ENCODE peak calls at places on chromosomes 12 and 14, in seven cellular contexts. J, K, M, C, D, B and S are unnamed samples.
A peak's percentile ranks its signal among the peaks of the same experiment; 100 is the strongest.

GRCh38 chr14:105255021-105255507 is 6.7 kb downstream of the BTBD6 start:
- DNase-seq in J (peak; percentile 35), K (no peak), M (no peak), C (no peak), D (peak; percentile 16), B (no peak), S (no peak)

GRCh38 chr14:104872469-104873341 is 7.6 kb downstream of the CEP170B start:
- DNase-seq in J (peak; percentile 63), K (no peak), M (no peak), C (no peak), D (no peak), B (no peak), S (no peak)

GRCh38 chr14:103696027-103696402 is 19.2 kb downstream of the XRCC3 start:
- DNase-seq in J (no peak), K (no peak), M (no peak), C (no peak), D (no peak), B (no peak), S (no peak)

GRCh38 chr12:52805000-52805399 is 8.9 kb downstream of the KRT4 start:
- DNase-seq in J (no peak), K (no peak), M (no peak), C (no peak), D (peak; percentile 83), B (no peak), S (no peak)

GRCh38 chr12:6763380-6763779 is 2.8 kb upstream of the PTMS start:
- DNase-seq in J (no peak), K (no peak), M (no peak), C (no peak), D (no peak), B (no peak), S (no peak)

GRCh38 chr12:1533205-1533601 is 61.2 kb downstream of the FBXL14 start:
- DNase-seq in J (no peak), K (no peak), M (no peak), C (peak; percentile 46), D (no peak), B (peak; percentile 24), S (no peak)

GRCh38 chr12:130677957-130678558 is 38.0 kb downstream of the RIMBP2 start:
- DNase-seq in J (no peak), K (no peak), M (no peak), C (no peak), D (no peak), B (no peak), S (no peak)

GRCh38 chr12:94204647-94205247 is 56.4 kb downstream of the PLXNC1 start:
- DNase-seq in J (peak; percentile 28), K (no peak), M (no peak), C (peak; percentile 56), D (no peak), B (no peak), S (no peak)

GRCh38 chr12:24360461-24360860 is 411.0 kb upstream of the SOX5 start:
- DNase-seq in J (no peak), K (no peak), M (no peak), C (no peak), D (no peak), B (no peak), S (no peak)

GRCh38 chr14:90775441-90775840 is 40.8 kb downstream of the TTC7B start:
- DNase-seq in J (no peak), K (no peak), M (no peak), C (no peak), D (no peak), B (no peak), S (no peak)

GRCh38 chr12:24902521-24903304 is 46.2 kb downstream of the BCAT1 start:
- DNase-seq in J (peak; percentile 55), K (no peak), M (no peak), C (peak; percentile 23), D (no peak), B (no peak), S (no peak)

GRCh38 chr12:73514672-73515071 is 1023.0 kb upstream of the ATXN7L3B start:
- DNase-seq in J (no peak), K (no peak), M (no peak), C (no peak), D (no peak), B (no peak), S (no peak)

GRCh38 chr12:89661706-89662330 is 46.8 kb downstream of the ATP2B1 start:
- DNase-seq in J (no peak), K (no peak), M (no peak), C (peak; percentile 44), D (no peak), B (no peak), S (no peak)

GRCh38 chr12:107377596-107378385 is 284.4 kb upstream of the CRY1 start:
- DNase-seq in J (no peak), K (no peak), M (no peak), C (no peak), D (no peak), B (no peak), S (no peak)

GRCh38 chr14:101115652-101116051 is 212.1 kb upstream of the RTL1 start:
- DNase-seq in J (no peak), K (no peak), M (no peak), C (no peak), D (no peak), B (no peak), S (no peak)

GRCh38 chr14:50339178-50339804 is 27.2 kb downstream of the DMAC2L start:
- DNase-seq in J (no peak), K (no peak), M (no peak), C (no peak), D (no peak), B (no peak), S (no peak)

GRCh38 chr12:4445156-4446020 is at the start of gene FGF6:
- DNase-seq in J (no peak), K (no peak), M (no peak), C (no peak), D (no peak), B (no peak), S (no peak)

GRCh38 chr14:38469156-38469555 is 213.3 kb upstream of the CLEC14A start:
- DNase-seq in J (peak; percentile 89), K (no peak), M (no peak), C (no peak), D (no peak), B (no peak), S (no peak)

GRCh38 chr12:112924986-112925385 is 13.3 kb upstream of the OAS3 start:
- DNase-seq in J (no peak), K (no peak), M (no peak), C (no peak), D (no peak), B (no peak), S (no peak)

GRCh38 chr14:105333613-105334364 is 19.2 kb downstream of the PACS2 start:
- DNase-seq in J (no peak), K (no peak), M (no peak), C (no peak), D (no peak), B (no peak), S (no peak)

GRCh38 chr12:123705935-123706334 is 6.2 kb upstream of the ATP6V0A2 start:
- DNase-seq in J (no peak), K (no peak), M (no peak), C (no peak), D (no peak), B (no peak), S (no peak)

GRCh38 chr12:14111230-14111865 is 129.9 kb upstream of the GRIN2B start:
- DNase-seq in J (no peak), K (no peak), M (no peak), C (peak; percentile 14), D (no peak), B (no peak), S (no peak)

GRCh38 chr14:68688872-68689371 is 103.9 kb downstream of the ZFP36L1 start:
- DNase-seq in J (peak; percentile 83), K (no peak), M (no peak), C (no peak), D (no peak), B (peak; percentile 7), S (peak; percentile 23)

GRCh38 chr12:14313379-14313778 is 52.1 kb upstream of the ATF7IP start:
- DNase-seq in J (peak; percentile 24), K (no peak), M (no peak), C (no peak), D (no peak), B (no peak), S (no peak)